ENCODE peak calls at places on chromosomes 11 and 22, in four cellular contexts. D is Right ventricle myocardium superior, U is HTR-8/SVneo, C is activated B cell treated with CpG ODN at 0.5 μM for 24 hours. X is an unnamed sample.

GRCh38 chr11:134521452-134522289 is 109.6 kb upstream of the B3GAT1 start:
- DNase-seq in D (no peak), U (no peak), C (no peak), X (no peak)

GRCh38 chr11:108483163-108483562 is 15.0 kb downstream of the POGLUT3 start:
- DNase-seq in D (no peak), U (no peak), C (no peak), X (no peak)

GRCh38 chr22:32333769-32334639 is 23.7 kb upstream of the RFPL3 start:
- DNase-seq in D (no peak), U (no peak), C (no peak), X (no peak)

GRCh38 chr22:45688606-45689080 is 17.0 kb downstream of the ATXN10 start:
- DNase-seq in D (no peak), U (peak; percentile 65), C (no peak), X (no peak)

GRCh38 chr11:130625907-130626306 is 177.5 kb downstream of the ADAMTS15 start:
- DNase-seq in D (no peak), U (no peak), C (no peak), X (no peak)

GRCh38 chr11:10150800-10151199 is 143.2 kb downstream of the SBF2 start:
- DNase-seq in D (no peak), U (no peak), C (no peak), X (no peak)

GRCh38 chr22:23826510-23827350 is 12.1 kb downstream of the DERL3 start:
- DNase-seq in D (peak; percentile 43), U (no peak), C (no peak), X (no peak)

GRCh38 chr11:8199676-8200075 is 30.9 kb upstream of the RIC3 start:
- DNase-seq in D (no peak), U (no peak), C (no peak), X (no peak)

GRCh38 chr11:59062602-59063529 is 23.2 kb upstream of the GLYATL1B start:
- DNase-seq in D (no peak), U (no peak), C (no peak), X (no peak)

GRCh38 chr22:18978506-18978905 is 42.4 kb upstream of the PRODH start:
- DNase-seq in D (peak; percentile 20), U (no peak), C (no peak), X (no peak)

GRCh38 chr22:50264104-50264745 is 2.7 kb upstream of the MAPK12 start:
- DNase-seq in D (no peak), U (no peak), C (no peak), X (no peak)

GRCh38 chr11:19921976-19922688 is 209.5 kb downstream of the NAV2 start:
- DNase-seq in D (no peak), U (no peak), C (no peak), X (no peak)

GRCh38 chr11:44564653-44565007 is 833 bp upstream of the CD82 start:
- DNase-seq in D (peak; percentile 91), U (peak; percentile 69), C (no peak), X (no peak)

GRCh38 chr11:47415091-47415854 is 6.9 kb downstream of the SLC39A13 start:
- DNase-seq in D (no peak), U (no peak), C (no peak), X (no peak)

GRCh38 chr11:130489027-130489584 is 40.7 kb downstream of the ADAMTS15 start:
- DNase-seq in D (no peak), U (no peak), C (no peak), X (no peak)

GRCh38 chr11:701741-702513 is 4.1 kb upstream of the EPS8L2 start:
- DNase-seq in D (no peak), U (no peak), C (no peak), X (no peak)

GRCh38 chr11:65551572-65552398 is 6.4 kb downstream of the LTBP3 start:
- DNase-seq in D (peak; percentile 69), U (no peak), C (peak; percentile 69), X (no peak)

GRCh38 chr11:14093065-14093464 is 130.5 kb downstream of the SPON1 start:
- DNase-seq in D (no peak), U (no peak), C (no peak), X (no peak)

GRCh38 chr11:57276857-57277505 is 39.9 kb upstream of the APLNR start:
- DNase-seq in D (no peak), U (no peak), C (no peak), X (no peak)

X was measured in NCI-H2081 treated with DMSO at 0.1 percent for 48 hours.